ENCODE peak calls at places on chromosomes 6 and 20, in five cellular contexts. X is myocyte, T is foreskin fibroblast, L is HT1080, P is AG09309. F is an unnamed sample.

GRCh38 chr20:46985241-46985640 is 90.6 kb downstream of the EYA2 start:
- DNase-seq in T (no peak), P (no peak), X (no peak), L (no peak), F (no peak)

GRCh38 chr6:169452117-169452868 is 198.6 kb upstream of the THBS2 start:
- DNase-seq in L (peak), T (peak), X (no peak), P (peak), F (no peak)

GRCh38 chr6:100657678-100658330 is 193.1 kb upstream of the SIM1 start:
- DNase-seq in L (peak), P (no peak), T (peak), X (peak), F (peak)

GRCh38 chr6:33999567-33999966 is 146.3 kb downstream of the GRM4 start:
- DNase-seq in X (no peak), T (no peak), L (no peak), P (no peak), F (no peak)

GRCh38 chr20:45461225-45461624 is 8.3 kb upstream of the WFDC2 start:
- DNase-seq in P (no peak), T (no peak), X (no peak), L (no peak), F (no peak)

GRCh38 chr20:34892671-34893070 is 16.3 kb downstream of the ACSS2 start:
- DNase-seq in X (no peak), L (no peak), T (no peak), P (no peak), F (no peak)

GRCh38 chr6:10587694-10588392 is 66.7 kb downstream of the GCNT2 start:
- DNase-seq in T (no peak), P (no peak), X (no peak), L (no peak), F (no peak)

GRCh38 chr6:119322715-119323350 is 26.7 kb downstream of the MAN1A1 start:
- DNase-seq in P (no peak), X (no peak), T (no peak), L (no peak), F (no peak)

GRCh38 chr20:16740365-16741072 is 7.6 kb upstream of the OTOR start:
- DNase-seq in X (no peak), L (no peak), T (no peak), P (no peak), F (no peak)

GRCh38 chr6:38143191-38144154 is 323.9 kb downstream of the ZFAND3 start:
- DNase-seq in T (no peak), X (peak), P (no peak), L (peak), F (no peak)

GRCh38 chr6:113401231-113401630 is 455.9 kb upstream of the MARCKS start:
- DNase-seq in X (no peak), P (no peak), L (no peak), T (peak), F (no peak)

GRCh38 chr6:109174911-109175310 is 79.6 kb downstream of the CEP57L1 start:
- DNase-seq in P (peak), T (peak), L (no peak), X (peak), F (no peak)

GRCh38 chr6:169529931-169530761 is 171.7 kb downstream of the WDR27 start:
- DNase-seq in L (no peak), X (peak), T (peak), P (peak), F (no peak)

F was measured in MCF 10A.